ENCODE peak calls at places on chromosomes 3 and 15, in four cellular contexts. L, U, A and X are unnamed samples.

GRCh38 chr3:178618197-178618596 is 82.0 kb downstream of the KCNMB2 start:
- DNase-seq in L (no peak), U (no peak), A (peak), X (no peak)

GRCh38 chr15:65085990-65086679 is 9.6 kb downstream of the KBTBD13 start:
- DNase-seq in L (peak), U (no peak), A (peak), X (no peak)

GRCh38 chr3:157585386-157585785 is 82.2 kb upstream of the VEPH1 start:
- DNase-seq in L (no peak), U (no peak), A (no peak), X (no peak)

GRCh38 chr3:105866656-105867653 is 1.9 kb downstream of the CBLB start:
- DNase-seq in L (no peak), U (no peak), A (peak), X (no peak)

GRCh38 chr3:86731501-86731901 is 259.4 kb downstream of the VGLL3 start:
- DNase-seq in L (no peak), U (no peak), A (no peak), X (no peak)

GRCh38 chr3:45792516-45793172 is 3.7 kb downstream of the SLC6A20 start:
- DNase-seq in L (no peak), U (no peak), A (no peak), X (no peak)

GRCh38 chr3:34886443-34886842 is 752.9 kb upstream of the ARPP21 start:
- DNase-seq in L (no peak), U (no peak), A (no peak), X (no peak)

GRCh38 chr15:82699726-82700125 is 9.9 kb downstream of the AP3B2 start:
- DNase-seq in L (peak), U (no peak), A (peak), X (no peak)

GRCh38 chr15:88630141-88630721 is 8.6 kb upstream of the ISG20 start:
- DNase-seq in L (no peak), U (no peak), A (no peak), X (no peak)

GRCh38 chr3:152486364-152486763 is 217.6 kb downstream of the MBNL1 start:
- DNase-seq in L (no peak), U (no peak), A (no peak), X (no peak)

GRCh38 chr3:106610362-106610997 is 741.7 kb upstream of the CBLB start:
- DNase-seq in L (no peak), U (no peak), A (peak), X (no peak)

GRCh38 chr3:115916866-115917265 is 293.6 kb downstream of the GAP43 start:
- DNase-seq in L (no peak), U (no peak), A (no peak), X (no peak)

GRCh38 chr3:138184994-138185393 is 2.1 kb upstream of the ARMC8 start:
- DNase-seq in L (no peak), U (no peak), A (peak), X (no peak)

GRCh38 chr3:156811092-156811862 is 14.9 kb upstream of the LEKR1 start:
- DNase-seq in L (no peak), U (no peak), A (no peak), X (no peak)

GRCh38 chr15:96444865-96445264 is 114.4 kb downstream of the NR2F2 start:
- DNase-seq in L (no peak), U (no peak), A (no peak), X (no peak)

GRCh38 chr3:113057117-113057516 is 66.3 kb downstream of the GTPBP8 start:
- DNase-seq in L (no peak), U (no peak), A (no peak), X (no peak)

GRCh38 chr3:126573492-126574117 is 14.9 kb upstream of the C3orf22 start:
- DNase-seq in L (no peak), U (no peak), A (no peak), X (no peak)

GRCh38 chr15:81338422-81339007 is 14.6 kb upstream of the STARD5 start:
- DNase-seq in L (no peak), U (no peak), A (peak), X (no peak)

GRCh38 chr15:62455441-62455921 is 290.4 kb upstream of the C2CD4B start:
- DNase-seq in L (no peak), U (no peak), A (peak), X (no peak)

GRCh38 chr15:96418146-96418545 is 87.6 kb downstream of the NR2F2 start:
- DNase-seq in L (no peak), U (no peak), A (no peak), X (no peak)

GRCh38 chr3:72319202-72320095 is 528.8 kb downstream of the SHQ1 start:
- DNase-seq in L (no peak), U (no peak), A (peak), X (peak)

GRCh38 chr3:50254577-50255250 is 14.2 kb upstream of the SEMA3B start:
- DNase-seq in L (peak), U (no peak), A (peak), X (no peak)

GRCh38 chr15:57565326-57565725 is 26.4 kb upstream of the MYZAP start:
- DNase-seq in L (no peak), U (no peak), A (no peak), X (no peak)